ENCODE peak calls at places on chromosomes 3 and 15, in four cellular contexts. I is WTC11, Z is HepG2, S is K562. W is an unnamed sample.
A peak's percentile ranks its signal among the peaks of the same experiment; 100 is the strongest.

GRCh38 chr15:70762469-70763119 is 764 bp downstream of the UACA start:
- DNase-seq in I (peak; percentile 45), S (no peak), Z (no peak), W (peak; percentile 53)

GRCh38 chr3:193851941-193852674 is 259.1 kb downstream of the OPA1 start:
- DNase-seq in Z (no peak), S (no peak), I (peak; percentile 49), W (no peak)

GRCh38 chr3:186596568-186597287 is 16.1 kb upstream of the AHSG start:
- DNase-seq in S (peak; percentile 69), I (no peak), Z (no peak), W (no peak)

GRCh38 chr3:80192871-80193270 is 425.1 kb upstream of the ROBO1 start:
- DNase-seq in I (no peak), S (no peak), Z (no peak), W (no peak)

GRCh38 chr3:187740446-187741399 is 4.5 kb downstream of the BCL6 start:
- DNase-seq in Z (no peak), S (peak; percentile 69), I (peak; percentile 77), W (peak; percentile 37)

GRCh38 chr15:95284933-95285401 is 1045.5 kb upstream of the NR2F2 start:
- DNase-seq in I (no peak), Z (no peak), S (peak; percentile 47), W (no peak)

GRCh38 chr15:33701304-33701696 is 267.0 kb upstream of the CHRM5 start:
- DNase-seq in I (no peak), Z (no peak), S (no peak), W (peak; percentile 22)

GRCh38 chr15:31031471-31032064 is 40.1 kb upstream of the MTMR10 start:
- DNase-seq in S (no peak), Z (no peak), I (no peak), W (no peak)

GRCh38 chr3:49674491-49674983 is 386 bp downstream of the APEH start:
- DNase-seq in S (no peak), I (no peak), Z (no peak), W (no peak)

GRCh38 chr15:38028869-38029268 is 94.4 kb downstream of the TMCO5A start:
- DNase-seq in Z (no peak), I (no peak), S (no peak), W (no peak)

GRCh38 chr3:48656061-48656840 is 6.4 kb downstream of the CELSR3 start:
- DNase-seq in I (peak; percentile 91), S (no peak), Z (peak; percentile 35), W (peak; percentile 82)

GRCh38 chr3:120298996-120299395 is 14.0 kb upstream of the GPR156 start:
- DNase-seq in S (no peak), Z (no peak), I (no peak), W (no peak)
- TF ChIP-seq NR3C1 in S (no peak), Z (no peak), I (no peak), W (no peak)

DNA sequence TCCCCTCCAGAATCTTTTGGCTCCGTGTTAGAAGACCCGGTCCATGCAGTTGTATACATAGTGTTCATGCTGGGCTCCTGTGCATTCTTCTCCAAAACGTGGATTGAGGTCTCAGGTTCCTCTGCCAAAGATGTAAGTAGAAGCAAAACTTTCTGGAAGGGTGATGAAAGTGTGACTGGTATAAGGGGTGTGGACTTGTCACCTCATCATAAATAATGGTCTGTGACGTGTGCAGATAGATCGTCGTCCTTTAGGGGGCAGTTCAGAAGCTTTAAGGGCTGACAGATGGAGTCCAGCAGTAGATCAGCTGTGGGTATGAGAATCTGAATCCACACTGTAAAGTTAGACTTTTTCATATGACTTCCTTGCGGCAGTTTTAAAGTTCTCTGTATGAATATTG is 15.2 kb downstream of the SEC61A1 start:
- DNase-seq in Z (no peak), I (no peak), S (peak; percentile 28), W (peak; percentile 29)
- TF ChIP-seq NR3C1 in Z (no peak), I (no peak), S (no peak), W (no peak)

GRCh38 chr3:131729561-131729960 is 226.8 kb upstream of the MRPL3 start:
- DNase-seq in S (no peak), Z (no peak), I (no peak), W (no peak)
- TF ChIP-seq NR3C1 in S (no peak), Z (no peak), I (no peak), W (no peak)

GRCh38 chr3:184282941-184283340 is 7.1 kb downstream of the ECE2 start:
- DNase-seq in I (no peak), S (no peak), Z (no peak), W (no peak)

GRCh38 chr3:184272269-184272668 is 3.6 kb upstream of the ECE2 start:
- DNase-seq in Z (no peak), S (no peak), I (no peak), W (no peak)

GRCh38 chr3:184275302-184275701 is 520 bp upstream of the ECE2 start:
- DNase-seq in S (no peak), I (no peak), Z (no peak), W (no peak)

GRCh38 chr3:184275961-184276910 is at the start of gene ECE2:
- DNase-seq in I (no peak), Z (no peak), S (no peak), W (no peak)

GRCh38 chr3:184277366-184277765 is 1.5 kb downstream of the ECE2 start:
- DNase-seq in S (no peak), Z (no peak), I (no peak), W (no peak)
- TF ChIP-seq NR3C1 in S (no peak), Z (no peak), I (no peak), W (no peak)

GRCh38 chr15:53520867-53521525 is 238.5 kb downstream of the WDR72 start:
- DNase-seq in I (no peak), Z (no peak), S (no peak), W (no peak)
- TF ChIP-seq NR3C1 in I (no peak), Z (no peak), S (no peak), W (no peak)

GRCh38 chr3:136207741-136208140 is 11.6 kb upstream of the MSL2 start:
- DNase-seq in Z (no peak), S (no peak), I (no peak), W (no peak)
- TF ChIP-seq NR3C1 in Z (no peak), S (no peak), I (no peak), W (no peak)

GRCh38 chr3:101840066-101840465 is 9.2 kb upstream of the NFKBIZ start:
- DNase-seq in I (no peak), S (no peak), Z (no peak), W (no peak)

GRCh38 chr3:101835676-101836075 is 13.6 kb upstream of the NFKBIZ start:
- DNase-seq in I (no peak), Z (no peak), S (no peak), W (no peak)

GRCh38 chr3:101836160-101836559 is 13.2 kb upstream of the NFKBIZ start:
- DNase-seq in S (no peak), I (no peak), Z (no peak), W (no peak)

GRCh38 chr3:101833446-101833974 is 15.8 kb upstream of the NFKBIZ start:
- DNase-seq in Z (no peak), I (no peak), S (no peak), W (no peak)

GRCh38 chr3:101836907-101837598 is 12.3 kb upstream of the NFKBIZ start:
- DNase-seq in Z (no peak), S (no peak), I (no peak), W (no peak)
- TF ChIP-seq NR3C1 in Z (no peak), S (no peak), I (no peak), W (no peak)

GRCh38 chr3:10376353-10376752 is 55.4 kb upstream of the SEC13 start:
- DNase-seq in I (no peak), Z (no peak), S (no peak), W (no peak)
- TF ChIP-seq NR3C1 in I (no peak), Z (no peak), S (no peak), W (no peak)

GRCh38 chr3:172201990-172202318 is 162.6 kb downstream of the FNDC3B start:
- DNase-seq in Z (no peak), I (no peak), S (peak; percentile 17), W (no peak)
- TF ChIP-seq NR3C1 in Z (no peak), I (no peak), S (no peak), W (no peak)

GRCh38 chr15:91031796-91032195 is 9.4 kb upstream of the VPS33B start:
- DNase-seq in S (no peak), Z (no peak), I (no peak), W (no peak)
- TF ChIP-seq NR3C1 in S (no peak), Z (no peak), I (no peak), W (no peak)

W was measured in A549.